ENCODE peak calls at places on chromosome 5, in four cellular contexts. D, K, M and I are unnamed samples.

GRCh38 chr5:14720236-14720923 is 55.9 kb downstream of the OTULIN start:
- DNase-seq in K (peak; percentile 47), M (peak; percentile 69), D (no peak), I (no peak)

GRCh38 chr5:103260951-103261350 is 2.4 kb downstream of the MACIR start:
- DNase-seq in D (no peak), K (no peak), M (no peak), I (no peak)

GRCh38 chr5:147509041-147509709 is 693 bp downstream of the DPYSL3 start:
- DNase-seq in M (no peak), K (peak; percentile 29), D (peak; percentile 35), I (peak; percentile 54)

GRCh38 chr5:75519761-75520160 is 8.1 kb downstream of the POLK start:
- DNase-seq in M (no peak), D (no peak), K (no peak), I (no peak)

GRCh38 chr5:19125956-19126713 is 861.9 kb downstream of the CDH18 start:
- DNase-seq in D (no peak), K (peak; percentile 56), M (no peak), I (no peak)

GRCh38 chr5:4862500-4862899 is 277.6 kb upstream of the ADAMTS16 start:
- DNase-seq in K (peak; percentile 59), D (no peak), M (peak; percentile 0), I (no peak)

GRCh38 chr5:92944903-92945629 is 636.0 kb downstream of the NR2F1-AS1 start:
- DNase-seq in K (no peak), D (no peak), M (peak; percentile 21), I (no peak)

GRCh38 chr5:142491260-142491659 is 166.4 kb upstream of the SPRY4 start:
- DNase-seq in D (no peak), M (no peak), K (no peak), I (no peak)

GRCh38 chr5:76818844-76819831 is at the start of gene F2RL1:
- DNase-seq in M (no peak), D (peak; percentile 53), K (peak; percentile 99), I (peak; percentile 76)

GRCh38 chr5:89735108-89735507 is 674.4 kb downstream of the CETN3 start:
- DNase-seq in D (no peak), K (peak; percentile 80), M (no peak), I (no peak)

GRCh38 chr5:179295778-179296149 is 49.5 kb downstream of the ADAMTS2 start:
- DNase-seq in D (peak; percentile 5), M (no peak), K (no peak), I (peak; percentile 20)

GRCh38 chr5:181184845-181185216 is 20.2 kb downstream of the TRIM7 start:
- DNase-seq in K (no peak), M (no peak), D (no peak), I (no peak)

GRCh38 chr5:172187118-172188032 is 649 bp downstream of the STK10 start:
- DNase-seq in K (peak; percentile 92), D (peak; percentile 70), M (peak; percentile 23), I (peak; percentile 80)